ENCODE peak calls at places on chromosomes 6 and 20, in six cellular contexts. Z is right cardiac atrium; H is ascending aorta; P is naive thymus-derived CD4-positive, alpha-beta T cell; C is pancreas; T is AG04449. X is an unnamed sample.
A peak's percentile ranks its signal among the peaks of the same experiment; 100 is the strongest.

GRCh38 chr6:3977875-3978711 is 100.8 kb downstream of the FAM217A start:
- DNase-seq in P (peak; percentile 69), Z (no peak), T (peak; percentile 84), H (peak; percentile 68), C (no peak), X (no peak)

GRCh38 chr20:60968853-60969720 is 283.0 kb upstream of the CDH4 start:
- DNase-seq in Z (no peak), P (no peak), C (no peak), H (no peak), T (no peak), X (no peak)

GRCh38 chr20:41622584-41622983 is 4.4 kb upstream of the CHD6 start:
- DNase-seq in C (no peak), T (no peak), P (no peak), H (no peak), Z (no peak), X (no peak)

GRCh38 chr20:49713779-49714712 is at the start of gene B4GALT5:
- DNase-seq in Z (peak; percentile 92), T (no peak), C (peak; percentile 76), P (peak; percentile 40), H (peak; percentile 76), X (no peak)

GRCh38 chr6:15242937-15243614 is 2.8 kb upstream of the JARID2 start:
- DNase-seq in Z (no peak), P (no peak), C (no peak), H (no peak), T (no peak), X (no peak)

GRCh38 chr6:121932071-121933009 is 467.1 kb upstream of the HSF2 start:
- DNase-seq in P (no peak), H (peak; percentile 71), T (peak; percentile 92), Z (peak; percentile 59), C (no peak), X (no peak)

GRCh38 chr6:158837684-158838625 is 18.8 kb upstream of the EZR start:
- DNase-seq in P (no peak), C (no peak), Z (no peak), H (no peak), T (no peak), X (no peak)

GRCh38 chr6:30100585-30101422 is 12.1 kb downstream of the TRIM31 start:
- DNase-seq in Z (peak; percentile 74), H (no peak), P (peak; percentile 6), C (peak; percentile 72), T (no peak), X (no peak)

GRCh38 chr6:169997930-169998218 is 246.5 kb downstream of the ERMARD start:
- DNase-seq in H (no peak), T (no peak), C (no peak), Z (no peak), P (no peak), X (no peak)

GRCh38 chr6:41469951-41470340 is 76.2 kb upstream of the FOXP4 start:
- DNase-seq in Z (peak; percentile 58), H (no peak), C (no peak), T (no peak), P (peak; percentile 3), X (no peak)

GRCh38 chr20:59170406-59171349 is 7.1 kb downstream of the ZNF831 start:
- DNase-seq in T (no peak), C (no peak), P (no peak), Z (no peak), H (no peak), X (no peak)

GRCh38 chr6:134003542-134003951 is 48.9 kb downstream of the SLC2A12 start:
- DNase-seq in P (no peak), C (no peak), T (no peak), Z (no peak), H (no peak), X (no peak)

GRCh38 chr6:149696904-149697303 is 21.0 kb downstream of the LATS1 start:
- DNase-seq in C (no peak), T (no peak), Z (no peak), H (no peak), P (no peak), X (no peak)

GRCh38 chr6:113630738-113631535 is 226.2 kb upstream of the MARCKS start:
- DNase-seq in H (no peak), C (no peak), T (peak; percentile 62), P (no peak), Z (no peak), X (peak; percentile 88)

GRCh38 chr6:133286765-133287164 is 45.6 kb downstream of the EYA4 start:
- DNase-seq in C (no peak), P (no peak), H (no peak), T (no peak), Z (no peak), X (no peak)

GRCh38 chr20:8161262-8162071 is 29.4 kb downstream of the PLCB1 start:
- DNase-seq in H (no peak), P (no peak), Z (no peak), T (no peak), C (no peak), X (no peak)
- H3K4me3 ChIP-seq in H (no peak overlapping the region), P (no peak overlapping the region), Z (no peak overlapping the region), T (no peak overlapping the region), C (no peak overlapping the region), X (no peak overlapping the region)

GRCh38 chr6:106162926-106163325 is 76.8 kb downstream of the PRDM1 start:
- DNase-seq in H (no peak), C (no peak), T (no peak), P (no peak), Z (no peak), X (no peak)
- H3K4me3 ChIP-seq in H (no peak overlapping the region), C (no peak overlapping the region), T (no peak overlapping the region), P (peak overlapping the region; percentile 10), Z (no peak overlapping the region), X (no peak overlapping the region)

GRCh38 chr6:33827546-33828451 is 24.0 kb upstream of the MLN start:
- DNase-seq in T (no peak), P (no peak), Z (no peak), C (no peak), H (no peak), X (no peak)

GRCh38 chr6:33823806-33824205 is 20.0 kb upstream of the MLN start:
- DNase-seq in Z (no peak), C (no peak), P (no peak), T (no peak), H (no peak), X (no peak)

GRCh38 chr6:33826537-33826936 is 22.7 kb upstream of the MLN start:
- DNase-seq in H (no peak), Z (no peak), C (no peak), P (no peak), T (no peak), X (no peak)

GRCh38 chr6:33822575-33823395 is 19.0 kb upstream of the MLN start:
- DNase-seq in T (no peak), Z (no peak), C (no peak), P (no peak), H (no peak), X (no peak)

GRCh38 chr6:33824461-33825154 is 20.8 kb upstream of the MLN start:
- DNase-seq in P (no peak), C (no peak), T (no peak), H (no peak), Z (peak; percentile 65), X (no peak)
- H3K4me3 ChIP-seq in P (no peak overlapping the region), C (no peak overlapping the region), T (no peak overlapping the region), H (no peak overlapping the region), Z (no peak overlapping the region), X (peak overlapping the region; percentile 63)

DNA sequence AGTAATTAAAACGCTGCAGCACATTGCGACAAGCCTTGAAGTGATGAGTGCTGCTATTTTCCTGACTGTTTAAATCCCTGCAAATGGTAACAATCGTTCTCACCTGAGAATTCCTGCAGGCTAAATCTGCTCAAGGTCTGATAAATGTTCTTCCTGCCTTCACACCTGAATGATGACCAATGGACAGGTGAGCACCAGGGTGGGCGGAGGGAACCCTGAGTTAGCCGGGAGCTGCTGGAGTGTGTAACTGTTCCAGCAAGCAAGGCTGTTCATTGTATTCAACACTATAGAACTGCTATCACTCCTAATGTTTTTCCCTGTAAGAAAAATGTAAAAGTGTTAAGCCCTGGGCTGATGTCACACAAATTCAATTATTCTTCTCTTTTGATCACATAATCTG is 4.0 kb downstream of the DACT2 start:
- DNase-seq in C (no peak), H (no peak), Z (no peak), T (no peak), P (no peak), X (no peak)
- H3K4me3 ChIP-seq in C (no peak overlapping the region), H (no peak overlapping the region), Z (no peak overlapping the region), T (no peak overlapping the region), P (no peak overlapping the region), X (no peak overlapping the region)

DNA sequence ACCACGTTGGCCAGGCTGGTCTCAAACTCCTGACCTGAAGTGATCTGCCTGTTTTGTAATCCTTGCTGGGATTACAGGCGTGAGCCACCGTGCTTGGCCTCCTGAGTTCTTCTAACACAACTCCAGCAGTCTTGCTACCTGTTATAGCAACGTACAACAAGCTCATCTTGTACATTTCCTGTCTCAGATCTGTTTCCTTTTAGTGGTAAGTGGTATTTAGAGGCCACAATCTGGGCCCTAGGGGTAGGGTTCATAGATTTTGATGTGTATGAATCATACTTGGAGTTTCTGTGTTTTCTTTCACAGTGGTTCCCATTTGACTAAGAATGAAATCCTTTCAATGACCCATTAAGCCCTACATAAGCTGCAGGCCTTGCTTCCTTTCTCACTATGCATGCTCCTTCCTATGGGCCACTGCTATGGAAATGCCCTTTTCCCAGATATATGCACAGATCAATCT is 27.1 kb upstream of the SYNCRIP start:
- DNase-seq in H (no peak), P (peak; percentile 61), T (no peak), Z (no peak), C (no peak), X (no peak)
- H3K4me3 ChIP-seq in H (no peak overlapping the region), P (no peak overlapping the region), T (no peak overlapping the region), Z (no peak overlapping the region), C (no peak overlapping the region), X (no peak overlapping the region)

DNA sequence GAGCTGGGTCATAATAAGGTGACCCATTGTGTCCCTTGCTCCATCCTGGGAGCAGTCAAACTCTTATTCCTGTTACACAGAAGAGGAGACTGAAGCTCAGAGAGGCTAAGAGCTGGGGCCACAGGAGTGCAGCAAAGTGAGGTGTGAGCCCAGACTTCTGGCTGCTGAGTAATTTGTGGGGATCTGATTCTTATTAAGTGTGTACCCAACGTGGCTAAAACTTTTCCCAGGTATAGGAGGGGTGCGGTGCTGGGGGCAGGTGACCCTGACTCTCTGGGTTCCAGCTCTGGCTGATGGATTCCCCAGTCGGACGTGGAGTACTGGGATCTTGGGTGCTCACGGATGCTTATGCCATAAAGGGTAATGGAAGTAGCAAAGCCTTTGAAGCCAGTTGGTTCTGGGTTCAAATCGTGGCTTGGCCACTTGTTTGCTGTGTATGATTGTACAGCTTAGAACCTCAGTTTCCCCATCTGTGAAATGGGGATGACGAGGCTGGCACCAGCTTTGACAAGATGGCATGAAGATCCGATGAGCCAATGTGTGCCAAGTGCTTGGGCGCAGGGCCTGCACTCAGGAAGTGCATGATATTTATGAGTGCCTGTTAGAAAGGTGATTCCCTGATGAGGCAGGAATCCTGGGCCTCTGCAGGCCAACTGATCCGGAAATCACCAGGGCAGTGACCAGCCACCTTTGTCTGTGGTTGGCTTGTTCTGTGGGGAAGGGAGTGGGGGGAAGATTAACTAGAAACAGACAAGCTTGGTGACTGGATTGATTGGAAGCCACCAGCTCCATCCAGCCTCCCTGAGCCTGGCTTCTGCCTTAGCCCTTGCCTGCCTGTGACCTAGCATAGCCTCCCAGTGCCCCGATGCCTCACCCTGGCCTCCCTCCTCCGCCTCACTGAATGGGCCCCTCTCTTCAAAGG is 6.0 kb downstream of the SRC start:
- DNase-seq in T (no peak), C (no peak), P (no peak), Z (peak; percentile 21), H (no peak), X (no peak)
- H3K4me3 ChIP-seq in T (no peak overlapping the region), C (no peak overlapping the region), P (no peak overlapping the region), Z (no peak overlapping the region), H (no peak overlapping the region), X (no peak overlapping the region)

X was measured in epithelial cell of proximal tubule.